ENCODE peak calls at places on chromosomes 7 and 10, in six cellular contexts. One of them, this sample, is unnamed.

GRCh38 chr10:33179056-33179455 is 155.4 kb downstream of the NRP1 start:
- DNase-seq in suprapubic skin: no peak
- DNase-seq in SK-N-SH: no peak
- DNase-seq in mammary epithelial cell: no peak
- DNase-seq in gastrocnemius medialis: no peak
- DNase-seq in fibroblast of the aortic adventitia: no peak
- DNase-seq in this sample: no peak

GRCh38 chr10:93541402-93542357 is 24.8 kb upstream of the FFAR4 start:
- DNase-seq in mammary epithelial cell: no peak
- DNase-seq in fibroblast of the aortic adventitia: peak
- DNase-seq in suprapubic skin: no peak
- DNase-seq in gastrocnemius medialis: no peak
- DNase-seq in SK-N-SH: peak
- DNase-seq in this sample: peak

GRCh38 chr10:31157125-31157983 is 125.7 kb upstream of the ZNF438 start:
- DNase-seq in fibroblast of the aortic adventitia: peak
- DNase-seq in gastrocnemius medialis: no peak
- DNase-seq in SK-N-SH: no peak
- DNase-seq in suprapubic skin: no peak
- DNase-seq in mammary epithelial cell: no peak
- DNase-seq in this sample: peak

GRCh38 chr10:132637477-132638129 is 100.0 kb downstream of the INPP5A start:
- DNase-seq in gastrocnemius medialis: no peak
- DNase-seq in suprapubic skin: no peak
- DNase-seq in fibroblast of the aortic adventitia: peak
- DNase-seq in mammary epithelial cell: peak
- DNase-seq in SK-N-SH: peak
- DNase-seq in this sample: peak

GRCh38 chr10:68156373-68157185 is 47.3 kb downstream of the MYPN start:
- DNase-seq in gastrocnemius medialis: no peak
- DNase-seq in mammary epithelial cell: peak
- DNase-seq in suprapubic skin: no peak
- DNase-seq in SK-N-SH: peak
- DNase-seq in fibroblast of the aortic adventitia: peak
- DNase-seq in this sample: peak

GRCh38 chr7:47253650-47254080 is 328.2 kb downstream of the TNS3 start:
- DNase-seq in SK-N-SH: peak
- DNase-seq in fibroblast of the aortic adventitia: peak
- DNase-seq in suprapubic skin: no peak
- DNase-seq in mammary epithelial cell: peak
- DNase-seq in gastrocnemius medialis: peak
- DNase-seq in this sample: peak

GRCh38 chr10:63013755-63014154 is 119.4 kb upstream of the NRBF2 start:
- DNase-seq in fibroblast of the aortic adventitia: no peak
- DNase-seq in gastrocnemius medialis: no peak
- DNase-seq in suprapubic skin: no peak
- DNase-seq in SK-N-SH: no peak
- DNase-seq in mammary epithelial cell: no peak
- DNase-seq in this sample: no peak

GRCh38 chr10:79243211-79244067 is 103.8 kb upstream of the PPIF start:
- DNase-seq in suprapubic skin: no peak
- DNase-seq in mammary epithelial cell: no peak
- DNase-seq in SK-N-SH: peak
- DNase-seq in fibroblast of the aortic adventitia: no peak
- DNase-seq in gastrocnemius medialis: no peak
- DNase-seq in this sample: no peak

GRCh38 chr10:52632591-52632990 is 140.0 kb downstream of the MBL2 start:
- DNase-seq in gastrocnemius medialis: no peak
- DNase-seq in suprapubic skin: no peak
- DNase-seq in SK-N-SH: no peak
- DNase-seq in mammary epithelial cell: no peak
- DNase-seq in fibroblast of the aortic adventitia: no peak
- DNase-seq in this sample: no peak

GRCh38 chr10:59830601-59831259 is 75.6 kb downstream of the CCDC6 start:
- DNase-seq in fibroblast of the aortic adventitia: peak
- DNase-seq in mammary epithelial cell: peak
- DNase-seq in gastrocnemius medialis: no peak
- DNase-seq in suprapubic skin: no peak
- DNase-seq in SK-N-SH: peak
- DNase-seq in this sample: peak

GRCh38 chr7:45219801-45220200 is 62.2 kb downstream of the RAMP3 start:
- DNase-seq in mammary epithelial cell: no peak
- DNase-seq in gastrocnemius medialis: no peak
- DNase-seq in suprapubic skin: no peak
- DNase-seq in SK-N-SH: peak
- DNase-seq in fibroblast of the aortic adventitia: no peak
- DNase-seq in this sample: no peak

GRCh38 chr10:124249812-124250432 is 156.5 kb upstream of the CHST15 start:
- DNase-seq in mammary epithelial cell: no peak
- DNase-seq in SK-N-SH: no peak
- DNase-seq in gastrocnemius medialis: no peak
- DNase-seq in suprapubic skin: peak
- DNase-seq in fibroblast of the aortic adventitia: no peak
- DNase-seq in this sample: no peak
- TF ChIP-seq CTCF in mammary epithelial cell: peak
- TF ChIP-seq CTCF in SK-N-SH: no peak
- TF ChIP-seq CTCF in gastrocnemius medialis: no peak
- TF ChIP-seq CTCF in suprapubic skin: no peak
- TF ChIP-seq CTCF in fibroblast of the aortic adventitia: peak
- TF ChIP-seq CTCF in this sample: no peak

DNA sequence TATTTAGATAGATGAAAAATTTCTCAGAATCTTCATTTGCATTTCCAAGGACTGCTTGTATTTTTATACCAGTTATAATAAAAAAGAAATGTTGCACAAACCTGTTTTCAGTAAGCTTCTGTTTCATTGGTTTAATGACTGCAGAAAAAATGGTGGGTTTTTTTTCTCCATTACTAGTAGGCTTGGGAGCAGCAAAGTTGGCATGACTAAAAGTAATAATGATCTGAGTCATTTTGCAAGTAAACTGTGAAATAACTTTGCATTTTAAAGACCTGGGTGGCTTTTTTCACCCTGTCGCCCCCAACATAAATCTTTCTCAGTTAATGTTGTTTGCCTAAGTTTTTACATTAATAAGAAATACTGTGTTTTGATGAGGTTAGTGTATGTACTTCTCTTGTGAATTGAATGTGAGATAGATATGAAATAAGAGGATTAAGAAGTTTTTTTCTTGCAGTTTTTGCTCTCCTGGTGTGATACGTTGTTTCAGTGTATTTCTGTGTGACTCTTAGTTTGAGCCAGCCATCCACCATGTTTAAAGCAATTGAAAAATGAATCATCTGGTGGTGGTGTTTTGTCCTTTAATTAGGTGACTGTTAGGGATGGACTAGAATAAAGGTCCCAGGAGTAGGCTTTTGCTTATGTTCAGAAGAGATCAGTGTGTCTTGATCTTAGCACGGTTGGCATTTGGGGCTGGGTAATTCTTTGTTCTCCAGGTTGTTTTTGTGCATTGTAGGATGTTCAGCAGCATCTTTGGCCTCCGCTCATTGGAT is 1.8 kb downstream of the GNAI1 start:
- DNase-seq in suprapubic skin: no peak
- DNase-seq in SK-N-SH: no peak
- DNase-seq in fibroblast of the aortic adventitia: peak
- DNase-seq in mammary epithelial cell: peak
- DNase-seq in gastrocnemius medialis: no peak
- DNase-seq in this sample: peak
- H3K4me3 ChIP-seq in suprapubic skin: peak
- H3K4me3 ChIP-seq in SK-N-SH: peak
- H3K4me3 ChIP-seq in fibroblast of the aortic adventitia: peak
- H3K4me3 ChIP-seq in mammary epithelial cell: peak
- H3K4me3 ChIP-seq in gastrocnemius medialis: peak
- H3K4me3 ChIP-seq in this sample: peak

GRCh38 chr10:97000487-97001182 is 168.5 kb downstream of the LCOR start:
- DNase-seq in suprapubic skin: no peak
- DNase-seq in gastrocnemius medialis: no peak
- DNase-seq in fibroblast of the aortic adventitia: no peak
- DNase-seq in mammary epithelial cell: no peak
- DNase-seq in SK-N-SH: no peak
- DNase-seq in this sample: no peak
- TF ChIP-seq CTCF in suprapubic skin: no peak
- TF ChIP-seq CTCF in gastrocnemius medialis: no peak
- TF ChIP-seq CTCF in fibroblast of the aortic adventitia: no peak
- TF ChIP-seq CTCF in mammary epithelial cell: no peak
- TF ChIP-seq CTCF in SK-N-SH: peak
- TF ChIP-seq CTCF in this sample: no peak

GRCh38 chr10:4132216-4132556 is 347.2 kb upstream of the KLF6 start:
- DNase-seq in gastrocnemius medialis: no peak
- DNase-seq in mammary epithelial cell: no peak
- DNase-seq in suprapubic skin: no peak
- DNase-seq in fibroblast of the aortic adventitia: no peak
- DNase-seq in SK-N-SH: no peak
- DNase-seq in this sample: no peak
- H3K4me3 ChIP-seq in gastrocnemius medialis: no peak
- H3K4me3 ChIP-seq in mammary epithelial cell: no peak
- H3K4me3 ChIP-seq in suprapubic skin: no peak
- H3K4me3 ChIP-seq in fibroblast of the aortic adventitia: no peak
- H3K4me3 ChIP-seq in SK-N-SH: no peak
- H3K4me3 ChIP-seq in this sample: peak

GRCh38 chr7:64603271-64603670 is 40.4 kb upstream of the ZNF680 start:
- DNase-seq in suprapubic skin: no peak
- DNase-seq in fibroblast of the aortic adventitia: no peak
- DNase-seq in gastrocnemius medialis: no peak
- DNase-seq in SK-N-SH: no peak
- DNase-seq in mammary epithelial cell: no peak
- DNase-seq in this sample: no peak

GRCh38 chr7:64602086-64602485 is 39.2 kb upstream of the ZNF680 start:
- DNase-seq in SK-N-SH: no peak
- DNase-seq in mammary epithelial cell: no peak
- DNase-seq in gastrocnemius medialis: no peak
- DNase-seq in suprapubic skin: no peak
- DNase-seq in fibroblast of the aortic adventitia: no peak
- DNase-seq in this sample: peak

GRCh38 chr7:64602518-64602917 is 39.6 kb upstream of the ZNF680 start:
- DNase-seq in suprapubic skin: no peak
- DNase-seq in mammary epithelial cell: no peak
- DNase-seq in fibroblast of the aortic adventitia: peak
- DNase-seq in gastrocnemius medialis: no peak
- DNase-seq in SK-N-SH: no peak
- DNase-seq in this sample: no peak

GRCh38 chr7:64608116-64608910 is 45.4 kb upstream of the ZNF680 start:
- DNase-seq in SK-N-SH: no peak
- DNase-seq in suprapubic skin: no peak
- DNase-seq in mammary epithelial cell: no peak
- DNase-seq in fibroblast of the aortic adventitia: no peak
- DNase-seq in gastrocnemius medialis: no peak
- DNase-seq in this sample: no peak

DNA sequence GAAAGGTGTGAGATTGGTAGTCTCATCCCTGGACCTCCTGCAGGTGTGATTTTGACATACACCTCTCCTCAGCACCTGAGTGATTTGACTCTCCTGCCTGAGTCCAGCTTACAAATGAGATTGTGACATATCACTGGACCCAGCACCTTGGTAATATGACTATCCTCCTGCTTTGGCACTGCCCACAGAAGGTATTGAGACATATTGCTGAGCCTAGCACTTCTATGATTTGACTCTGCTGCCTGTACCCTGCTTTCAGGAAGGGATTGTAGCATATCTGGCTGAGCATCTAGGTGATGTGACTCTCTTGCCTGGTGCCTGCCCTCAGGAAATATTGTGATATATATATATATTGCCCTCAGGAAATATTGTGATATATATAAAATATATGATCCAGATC is 43.5 kb upstream of the ZNF680 start:
- DNase-seq in gastrocnemius medialis: no peak
- DNase-seq in suprapubic skin: no peak
- DNase-seq in fibroblast of the aortic adventitia: no peak
- DNase-seq in SK-N-SH: no peak
- DNase-seq in mammary epithelial cell: no peak
- DNase-seq in this sample: no peak
- TF ChIP-seq CTCF in gastrocnemius medialis: no peak
- TF ChIP-seq CTCF in suprapubic skin: no peak
- TF ChIP-seq CTCF in fibroblast of the aortic adventitia: no peak
- TF ChIP-seq CTCF in SK-N-SH: no peak
- TF ChIP-seq CTCF in mammary epithelial cell: no peak
- TF ChIP-seq CTCF in this sample: no peak

DNA sequence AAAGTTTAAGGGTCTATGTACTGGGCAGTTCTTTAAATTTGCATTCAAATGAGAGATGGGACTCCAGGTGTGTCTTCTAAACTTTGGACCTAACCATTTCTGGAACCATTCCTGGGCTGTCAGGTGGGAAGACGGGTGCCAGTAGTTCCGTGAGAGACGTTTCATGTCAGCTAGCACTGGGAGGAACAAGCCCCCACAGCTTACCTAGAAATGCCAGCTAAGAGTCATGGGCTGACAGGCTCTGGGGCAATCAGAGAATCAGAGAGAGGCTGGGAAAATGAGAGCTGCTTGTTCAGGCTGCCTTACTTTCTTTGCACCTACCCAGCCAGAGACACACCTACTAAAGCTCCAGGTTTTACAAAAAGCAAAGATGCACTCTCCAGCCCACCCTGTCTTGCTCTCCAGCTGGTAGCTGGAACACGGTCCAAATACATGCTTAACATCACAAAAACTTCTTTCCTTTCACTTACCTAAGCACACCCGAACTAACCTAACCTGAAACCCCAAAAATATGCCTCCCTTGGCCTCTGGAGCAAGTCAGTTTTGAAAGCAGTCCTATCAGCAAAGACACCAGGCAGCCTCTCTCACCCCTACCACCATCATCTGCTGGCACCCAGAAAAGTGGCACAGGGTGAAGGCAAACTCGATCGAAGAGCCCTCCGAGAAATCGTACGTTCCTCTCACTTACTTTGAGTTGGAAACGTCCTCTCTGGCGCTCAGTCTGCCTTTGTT is 616 bp downstream of the PTN start:
- DNase-seq in fibroblast of the aortic adventitia: no peak
- DNase-seq in suprapubic skin: no peak
- DNase-seq in gastrocnemius medialis: no peak
- DNase-seq in SK-N-SH: no peak
- DNase-seq in mammary epithelial cell: peak
- DNase-seq in this sample: no peak
- H3K4me3 ChIP-seq in fibroblast of the aortic adventitia: peak
- H3K4me3 ChIP-seq in suprapubic skin: peak
- H3K4me3 ChIP-seq in gastrocnemius medialis: peak
- H3K4me3 ChIP-seq in SK-N-SH: peak
- H3K4me3 ChIP-seq in mammary epithelial cell: peak
- H3K4me3 ChIP-seq in this sample: peak

GRCh38 chr10:110360857-110361474 is 56.2 kb upstream of the SMNDC1 start:
- DNase-seq in mammary epithelial cell: peak
- DNase-seq in SK-N-SH: no peak
- DNase-seq in fibroblast of the aortic adventitia: no peak
- DNase-seq in gastrocnemius medialis: no peak
- DNase-seq in suprapubic skin: no peak
- DNase-seq in this sample: no peak

GRCh38 chr10:110357871-110358270 is 53.2 kb upstream of the SMNDC1 start:
- DNase-seq in mammary epithelial cell: no peak
- DNase-seq in suprapubic skin: no peak
- DNase-seq in gastrocnemius medialis: no peak
- DNase-seq in SK-N-SH: no peak
- DNase-seq in fibroblast of the aortic adventitia: no peak
- DNase-seq in this sample: no peak

GRCh38 chr10:110358278-110358677 is 53.6 kb upstream of the SMNDC1 start:
- DNase-seq in SK-N-SH: no peak
- DNase-seq in suprapubic skin: no peak
- DNase-seq in gastrocnemius medialis: no peak
- DNase-seq in mammary epithelial cell: no peak
- DNase-seq in fibroblast of the aortic adventitia: no peak
- DNase-seq in this sample: no peak

GRCh38 chr10:110357252-110357780 is 52.6 kb upstream of the SMNDC1 start:
- DNase-seq in fibroblast of the aortic adventitia: peak
- DNase-seq in gastrocnemius medialis: no peak
- DNase-seq in mammary epithelial cell: peak
- DNase-seq in suprapubic skin: no peak
- DNase-seq in SK-N-SH: no peak
- DNase-seq in this sample: peak

GRCh38 chr10:110358869-110359629 is 54.3 kb upstream of the SMNDC1 start:
- DNase-seq in suprapubic skin: no peak
- DNase-seq in gastrocnemius medialis: no peak
- DNase-seq in SK-N-SH: no peak
- DNase-seq in mammary epithelial cell: peak
- DNase-seq in fibroblast of the aortic adventitia: peak
- DNase-seq in this sample: peak
- TF ChIP-seq CTCF in suprapubic skin: no peak
- TF ChIP-seq CTCF in gastrocnemius medialis: no peak
- TF ChIP-seq CTCF in SK-N-SH: no peak
- TF ChIP-seq CTCF in mammary epithelial cell: no peak
- TF ChIP-seq CTCF in fibroblast of the aortic adventitia: peak
- TF ChIP-seq CTCF in this sample: peak